ENCODE peak calls at places on chromosome 20, in five cellular contexts. G is lung; E is ELF-1; R is tibial nerve; M is CD4-positive, alpha-beta memory T cell. C is an unnamed sample.
A peak's percentile ranks its signal among the peaks of the same experiment; 100 is the strongest.

GRCh38 chr20:58543274-58543673 is 28.1 kb upstream of the APCDD1L start:
- DNase-seq in M (no peak), G (no peak), R (no peak), E (no peak), C (no peak)

GRCh38 chr20:406200-407096 is 1.7 kb upstream of the RBCK1 start:
- DNase-seq in R (no peak), E (no peak), G (no peak), M (no peak), C (no peak)

GRCh38 chr20:46324960-46325703 is 16.8 kb upstream of the CDH22 start:
- DNase-seq in G (no peak), E (peak; percentile 44), M (no peak), R (peak; percentile 38), C (peak; percentile 66)

GRCh38 chr20:56627122-56628014 is 1.7 kb upstream of the TFAP2C start:
- DNase-seq in M (no peak), R (no peak), E (peak; percentile 56), G (no peak), C (peak; percentile 37)

GRCh38 chr20:3733119-3733995 is 872 bp downstream of the HSPA12B start:
- DNase-seq in E (no peak), G (no peak), R (no peak), M (no peak), C (no peak)

GRCh38 chr20:57133926-57134650 is 132.4 kb downstream of the BMP7 start:
- DNase-seq in M (no peak), G (no peak), E (no peak), R (no peak), C (no peak)

GRCh38 chr20:41798926-41799502 is 180.8 kb upstream of the CHD6 start:
- DNase-seq in R (no peak), M (no peak), G (no peak), E (peak; percentile 4), C (peak; percentile 27)

GRCh38 chr20:41299899-41300298 is 17.6 kb downstream of the ZHX3 start:
- DNase-seq in E (no peak), G (no peak), M (no peak), R (no peak), C (no peak)

GRCh38 chr20:47141941-47142781 is 214.3 kb downstream of the ZMYND8 start:
- DNase-seq in G (no peak), E (no peak), M (no peak), R (no peak), C (no peak)

GRCh38 chr20:11993886-11994466 is 76.3 kb downstream of the BTBD3 start:
- DNase-seq in R (no peak), G (no peak), M (no peak), E (no peak), C (peak; percentile 83)

GRCh38 chr20:42082611-42083010 is 464.4 kb upstream of the CHD6 start:
- DNase-seq in R (peak; percentile 91), M (no peak), G (peak; percentile 39), E (no peak), C (no peak)

GRCh38 chr20:45181639-45182038 is 6.9 kb downstream of the PI3 start:
- DNase-seq in E (peak; percentile 2), G (no peak), M (no peak), R (no peak), C (peak; percentile 32)

GRCh38 chr20:11499235-11499634 is 418.5 kb upstream of the BTBD3 start:
- DNase-seq in R (no peak), E (no peak), G (no peak), M (no peak), C (peak; percentile 4)

GRCh38 chr20:43379239-43379917 is 78.3 kb upstream of the SRSF6 start:
- DNase-seq in G (no peak), R (no peak), E (no peak), M (no peak), C (no peak)

GRCh38 chr20:39042279-39043150 is 80.4 kb downstream of the DHX35 start:
- DNase-seq in G (no peak), M (no peak), R (no peak), E (no peak), C (no peak)

GRCh38 chr20:50759678-50760077 is 28.3 kb downstream of the PARD6B start:
- DNase-seq in M (no peak), G (peak; percentile 4), R (no peak), E (no peak), C (no peak)

GRCh38 chr20:13119583-13119982 is 101.5 kb upstream of the ISM1 start:
- DNase-seq in E (peak; percentile 60), G (peak; percentile 39), R (peak; percentile 82), M (peak; percentile 65), C (peak; percentile 86)

GRCh38 chr20:697826-698225 is 22.2 kb upstream of the SCRT2 start:
- DNase-seq in M (no peak), R (no peak), E (no peak), G (no peak), C (no peak)

GRCh38 chr20:24100370-24101011 is 111.9 kb upstream of the GGTLC1 start:
- DNase-seq in G (peak; percentile 54), E (peak; percentile 35), M (peak; percentile 59), R (peak; percentile 47), C (peak; percentile 74)

GRCh38 chr20:47389867-47390347 is 33.4 kb upstream of the ZMYND8 start:
- DNase-seq in M (no peak), R (no peak), E (peak; percentile 43), G (no peak), C (no peak)

GRCh38 chr20:52060794-52061714 is 130.5 kb downstream of the ZFP64 start:
- DNase-seq in E (peak; percentile 73), M (no peak), R (no peak), G (no peak), C (peak; percentile 91)

GRCh38 chr20:62587757-62588402 is 54.4 kb upstream of the SLCO4A1 start:
- DNase-seq in G (no peak), E (no peak), R (no peak), M (no peak), C (peak; percentile 31)

C was measured in mesendoderm.